ENCODE peak calls at places on chromosomes 1 and 21, in ten cellular contexts. One of them, this sample, is unnamed.
A peak's percentile ranks its signal among the peaks of the same experiment; 100 is the strongest.

GRCh38 chr21:14755086-14755485 is 209.0 kb upstream of the SAMSN1 start:
- DNase-seq in right cardiac atrium: no peak
- DNase-seq in right atrium auricular region: no peak
- DNase-seq in Peyer's patch: no peak
- DNase-seq in foreskin fibroblast: no peak
- DNase-seq in astrocyte: no peak
- DNase-seq in AG10803: no peak
- DNase-seq in cardiac fibroblast: no peak
- DNase-seq in GM23338: no peak
- DNase-seq in heart left ventricle: no peak
- DNase-seq in this sample: no peak

GRCh38 chr1:103516693-103517092 is 8.8 kb upstream of the RNPC3 start:
- DNase-seq in right cardiac atrium: no peak
- DNase-seq in right atrium auricular region: no peak
- DNase-seq in Peyer's patch: no peak
- DNase-seq in foreskin fibroblast: peak; percentile 24
- DNase-seq in astrocyte: peak; percentile 80
- DNase-seq in AG10803: peak; percentile 2
- DNase-seq in cardiac fibroblast: no peak
- DNase-seq in GM23338: no peak
- DNase-seq in heart left ventricle: no peak
- DNase-seq in this sample: no peak

GRCh38 chr1:215777370-215777925 is 210.3 kb downstream of the KCTD3 start:
- DNase-seq in right cardiac atrium: no peak
- DNase-seq in right atrium auricular region: no peak
- DNase-seq in Peyer's patch: no peak
- DNase-seq in foreskin fibroblast: peak; percentile 30
- DNase-seq in astrocyte: no peak
- DNase-seq in AG10803: peak; percentile 57
- DNase-seq in cardiac fibroblast: peak; percentile 2
- DNase-seq in GM23338: no peak
- DNase-seq in heart left ventricle: no peak
- DNase-seq in this sample: peak; percentile 12

GRCh38 chr1:71488555-71489252 is 407.9 kb upstream of the ZRANB2 start:
- DNase-seq in right cardiac atrium: no peak
- DNase-seq in right atrium auricular region: no peak
- DNase-seq in Peyer's patch: no peak
- DNase-seq in foreskin fibroblast: no peak
- DNase-seq in astrocyte: no peak
- DNase-seq in AG10803: no peak
- DNase-seq in cardiac fibroblast: no peak
- DNase-seq in GM23338: no peak
- DNase-seq in heart left ventricle: no peak
- DNase-seq in this sample: no peak

GRCh38 chr1:101587749-101588148 is 350.9 kb downstream of the S1PR1 start:
- DNase-seq in right cardiac atrium: peak; percentile 78
- DNase-seq in right atrium auricular region: peak; percentile 58
- DNase-seq in Peyer's patch: peak; percentile 61
- DNase-seq in foreskin fibroblast: no peak
- DNase-seq in astrocyte: peak; percentile 60
- DNase-seq in AG10803: no peak
- DNase-seq in cardiac fibroblast: peak; percentile 26
- DNase-seq in GM23338: no peak
- DNase-seq in heart left ventricle: peak; percentile 71
- DNase-seq in this sample: peak; percentile 18

GRCh38 chr1:46110521-46110920 is 21.9 kb downstream of the PIK3R3 start:
- DNase-seq in right cardiac atrium: no peak
- DNase-seq in right atrium auricular region: no peak
- DNase-seq in Peyer's patch: no peak
- DNase-seq in foreskin fibroblast: no peak
- DNase-seq in astrocyte: no peak
- DNase-seq in AG10803: no peak
- DNase-seq in cardiac fibroblast: no peak
- DNase-seq in GM23338: no peak
- DNase-seq in heart left ventricle: no peak
- DNase-seq in this sample: no peak

GRCh38 chr21:45488839-45489479 is 53.3 kb downstream of the SLC19A1 start:
- DNase-seq in right cardiac atrium: no peak
- DNase-seq in right atrium auricular region: no peak
- DNase-seq in Peyer's patch: no peak
- DNase-seq in foreskin fibroblast: no peak
- DNase-seq in astrocyte: no peak
- DNase-seq in AG10803: no peak
- DNase-seq in cardiac fibroblast: no peak
- DNase-seq in GM23338: peak; percentile 66
- DNase-seq in heart left ventricle: no peak
- DNase-seq in this sample: no peak

GRCh38 chr1:86018311-86018923 is 138.2 kb downstream of the COL24A1 start:
- DNase-seq in right cardiac atrium: no peak
- DNase-seq in right atrium auricular region: no peak
- DNase-seq in Peyer's patch: no peak
- DNase-seq in foreskin fibroblast: peak; percentile 61
- DNase-seq in astrocyte: no peak
- DNase-seq in AG10803: peak; percentile 23
- DNase-seq in cardiac fibroblast: peak; percentile 45
- DNase-seq in GM23338: peak; percentile 68
- DNase-seq in heart left ventricle: no peak
- DNase-seq in this sample: no peak

GRCh38 chr1:143611159-143611558 is 360.6 kb downstream of the FAM72C start:
- DNase-seq in right cardiac atrium: no peak
- DNase-seq in right atrium auricular region: no peak
- DNase-seq in Peyer's patch: no peak
- DNase-seq in foreskin fibroblast: no peak
- DNase-seq in astrocyte: no peak
- DNase-seq in AG10803: no peak
- DNase-seq in cardiac fibroblast: peak; percentile 1
- DNase-seq in GM23338: peak; percentile 13
- DNase-seq in heart left ventricle: no peak
- DNase-seq in this sample: no peak

GRCh38 chr21:36630485-36631206 is 68.3 kb upstream of the SIM2 start:
- DNase-seq in right cardiac atrium: no peak
- DNase-seq in right atrium auricular region: no peak
- DNase-seq in Peyer's patch: peak; percentile 64
- DNase-seq in foreskin fibroblast: peak; percentile 68
- DNase-seq in astrocyte: no peak
- DNase-seq in AG10803: peak; percentile 32
- DNase-seq in cardiac fibroblast: peak; percentile 53
- DNase-seq in GM23338: peak; percentile 94
- DNase-seq in heart left ventricle: peak; percentile 75
- DNase-seq in this sample: peak; percentile 47

GRCh38 chr1:239997515-239998311 is 94.0 kb upstream of the FMN2 start:
- DNase-seq in right cardiac atrium: peak; percentile 57
- DNase-seq in right atrium auricular region: no peak
- DNase-seq in Peyer's patch: no peak
- DNase-seq in foreskin fibroblast: peak; percentile 60
- DNase-seq in astrocyte: no peak
- DNase-seq in AG10803: no peak
- DNase-seq in cardiac fibroblast: no peak
- DNase-seq in GM23338: peak; percentile 83
- DNase-seq in heart left ventricle: no peak
- DNase-seq in this sample: no peak

GRCh38 chr1:31505884-31506497 is 70.3 kb upstream of the TINAGL1 start:
- DNase-seq in right cardiac atrium: no peak
- DNase-seq in right atrium auricular region: peak; percentile 56
- DNase-seq in Peyer's patch: no peak
- DNase-seq in foreskin fibroblast: peak; percentile 78
- DNase-seq in astrocyte: peak; percentile 87
- DNase-seq in AG10803: peak; percentile 87
- DNase-seq in cardiac fibroblast: peak; percentile 47
- DNase-seq in GM23338: no peak
- DNase-seq in heart left ventricle: no peak
- DNase-seq in this sample: peak; percentile 61

GRCh38 chr21:45012661-45013270 is 61.6 kb upstream of the ADARB1 start:
- DNase-seq in right cardiac atrium: peak; percentile 49
- DNase-seq in right atrium auricular region: no peak
- DNase-seq in Peyer's patch: peak; percentile 44
- DNase-seq in foreskin fibroblast: no peak
- DNase-seq in astrocyte: no peak
- DNase-seq in AG10803: no peak
- DNase-seq in cardiac fibroblast: no peak
- DNase-seq in GM23338: peak; percentile 71
- DNase-seq in heart left ventricle: peak; percentile 54
- DNase-seq in this sample: no peak

GRCh38 chr1:32742132-32742947 is 39.8 kb upstream of the SYNC start:
- DNase-seq in right cardiac atrium: peak; percentile 59
- DNase-seq in right atrium auricular region: no peak
- DNase-seq in Peyer's patch: peak; percentile 77
- DNase-seq in foreskin fibroblast: no peak
- DNase-seq in astrocyte: no peak
- DNase-seq in AG10803: no peak
- DNase-seq in cardiac fibroblast: no peak
- DNase-seq in GM23338: peak; percentile 72
- DNase-seq in heart left ventricle: no peak
- DNase-seq in this sample: no peak

GRCh38 chr1:32744063-32744410 is 41.5 kb upstream of the SYNC start:
- DNase-seq in right cardiac atrium: no peak
- DNase-seq in right atrium auricular region: no peak
- DNase-seq in Peyer's patch: no peak
- DNase-seq in foreskin fibroblast: no peak
- DNase-seq in astrocyte: no peak
- DNase-seq in AG10803: no peak
- DNase-seq in cardiac fibroblast: no peak
- DNase-seq in GM23338: no peak
- DNase-seq in heart left ventricle: no peak
- DNase-seq in this sample: no peak

GRCh38 chr1:32743380-32744062 is 41.0 kb upstream of the SYNC start:
- DNase-seq in right cardiac atrium: no peak
- DNase-seq in right atrium auricular region: no peak
- DNase-seq in Peyer's patch: no peak
- DNase-seq in foreskin fibroblast: peak; percentile 42
- DNase-seq in astrocyte: peak; percentile 10
- DNase-seq in AG10803: no peak
- DNase-seq in cardiac fibroblast: no peak
- DNase-seq in GM23338: no peak
- DNase-seq in heart left ventricle: no peak
- DNase-seq in this sample: no peak

GRCh38 chr1:32741417-32742131 is 39.0 kb upstream of the SYNC start:
- DNase-seq in right cardiac atrium: peak; percentile 65
- DNase-seq in right atrium auricular region: no peak
- DNase-seq in Peyer's patch: peak; percentile 81
- DNase-seq in foreskin fibroblast: peak; percentile 47
- DNase-seq in astrocyte: no peak
- DNase-seq in AG10803: no peak
- DNase-seq in cardiac fibroblast: no peak
- DNase-seq in GM23338: peak; percentile 52
- DNase-seq in heart left ventricle: no peak
- DNase-seq in this sample: no peak

GRCh38 chr1:32742956-32743355 is 40.4 kb upstream of the SYNC start:
- DNase-seq in right cardiac atrium: no peak
- DNase-seq in right atrium auricular region: no peak
- DNase-seq in Peyer's patch: peak; percentile 78
- DNase-seq in foreskin fibroblast: no peak
- DNase-seq in astrocyte: no peak
- DNase-seq in AG10803: no peak
- DNase-seq in cardiac fibroblast: no peak
- DNase-seq in GM23338: no peak
- DNase-seq in heart left ventricle: no peak
- DNase-seq in this sample: no peak
- H3K4me3 ChIP-seq in right cardiac atrium: no peak overlapping the region
- H3K4me3 ChIP-seq in right atrium auricular region: peak overlapping the region; percentile 60
- H3K4me3 ChIP-seq in Peyer's patch: no peak overlapping the region
- H3K4me3 ChIP-seq in foreskin fibroblast: peak overlapping the region; percentile 72
- H3K4me3 ChIP-seq in astrocyte: no peak overlapping the region
- H3K4me3 ChIP-seq in AG10803: peak overlapping the region; percentile 71
- H3K4me3 ChIP-seq in cardiac fibroblast: no peak overlapping the region
- H3K4me3 ChIP-seq in GM23338: peak overlapping the region; percentile 81
- H3K4me3 ChIP-seq in heart left ventricle: peak overlapping the region; percentile 86
- H3K4me3 ChIP-seq in this sample: no peak overlapping the region

DNA sequence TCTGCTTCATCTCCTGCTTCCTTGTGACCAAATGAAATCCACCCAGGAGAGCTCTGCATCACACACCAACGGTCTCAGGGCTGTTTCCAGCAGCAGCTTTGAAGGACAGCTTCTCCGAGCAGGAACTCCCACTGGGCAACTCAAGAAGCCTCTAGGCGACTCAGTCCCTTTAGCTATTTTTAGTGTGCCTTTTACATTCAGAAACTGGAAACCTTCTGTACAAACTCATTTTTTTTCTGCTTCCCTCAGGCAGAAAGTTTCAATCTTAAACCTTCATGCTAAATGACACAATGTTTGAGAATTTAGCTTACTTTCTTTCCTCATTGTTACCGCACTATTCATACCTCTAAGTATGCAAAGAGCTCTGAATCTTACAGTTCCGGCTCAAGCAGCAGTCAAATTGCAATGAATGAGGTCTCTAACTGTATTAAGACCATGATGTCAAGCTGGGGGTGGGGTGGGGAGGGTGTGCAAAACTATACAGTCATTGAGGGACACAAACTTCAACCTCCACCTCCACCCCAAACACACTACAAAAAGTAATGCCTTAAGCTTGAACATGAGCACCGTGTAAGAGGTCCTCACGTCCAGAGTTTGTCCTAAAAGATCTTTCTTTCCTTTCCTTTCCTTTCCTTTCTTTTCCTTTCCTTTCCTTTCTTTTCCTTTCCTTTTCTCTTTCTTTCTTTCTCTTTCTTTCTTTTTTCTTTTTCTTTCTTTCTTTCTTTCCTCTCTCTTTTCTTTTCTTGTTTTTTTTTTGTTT is 16.4 kb upstream of the TARBP1 start:
- DNase-seq in right cardiac atrium: no peak
- DNase-seq in right atrium auricular region: no peak
- DNase-seq in Peyer's patch: no peak
- DNase-seq in foreskin fibroblast: peak; percentile 88
- DNase-seq in astrocyte: peak; percentile 97
- DNase-seq in AG10803: peak; percentile 90
- DNase-seq in cardiac fibroblast: peak; percentile 73
- DNase-seq in GM23338: no peak
- DNase-seq in heart left ventricle: no peak
- DNase-seq in this sample: peak; percentile 57
- H3K4me3 ChIP-seq in right cardiac atrium: no peak overlapping the region
- H3K4me3 ChIP-seq in right atrium auricular region: no peak overlapping the region
- H3K4me3 ChIP-seq in Peyer's patch: no peak overlapping the region
- H3K4me3 ChIP-seq in foreskin fibroblast: no peak overlapping the region
- H3K4me3 ChIP-seq in astrocyte: peak overlapping the region; percentile 37
- H3K4me3 ChIP-seq in AG10803: peak overlapping the region; percentile 46
- H3K4me3 ChIP-seq in cardiac fibroblast: no peak overlapping the region
- H3K4me3 ChIP-seq in GM23338: no peak overlapping the region
- H3K4me3 ChIP-seq in heart left ventricle: no peak overlapping the region
- H3K4me3 ChIP-seq in this sample: peak overlapping the region; percentile 20

DNA sequence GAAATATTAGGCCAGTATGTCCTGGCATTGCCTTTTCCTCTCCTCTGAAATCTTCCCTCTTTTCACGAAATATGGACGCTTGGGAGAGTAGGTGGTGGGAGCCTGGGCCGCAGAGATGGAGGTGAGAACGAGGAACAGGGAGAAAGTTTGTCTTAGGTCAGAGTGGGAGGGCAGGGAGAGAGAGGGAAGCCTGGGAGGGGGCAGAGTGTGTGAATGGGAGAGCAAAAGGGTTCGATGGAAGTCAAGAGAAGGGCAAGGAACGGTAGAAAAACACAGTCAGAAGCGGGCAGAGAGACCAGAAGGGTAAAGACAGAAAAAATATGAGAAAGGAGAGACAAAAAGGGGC is 1.2 kb downstream of the TRABD2B start:
- DNase-seq in right cardiac atrium: no peak
- DNase-seq in right atrium auricular region: no peak
- DNase-seq in Peyer's patch: no peak
- DNase-seq in foreskin fibroblast: no peak
- DNase-seq in astrocyte: no peak
- DNase-seq in AG10803: no peak
- DNase-seq in cardiac fibroblast: no peak
- DNase-seq in GM23338: no peak
- DNase-seq in heart left ventricle: no peak
- DNase-seq in this sample: no peak
- H3K4me3 ChIP-seq in right cardiac atrium: peak overlapping the region; percentile 89
- H3K4me3 ChIP-seq in right atrium auricular region: peak overlapping the region; percentile 71
- H3K4me3 ChIP-seq in Peyer's patch: no peak overlapping the region
- H3K4me3 ChIP-seq in foreskin fibroblast: peak overlapping the region; percentile 26
- H3K4me3 ChIP-seq in astrocyte: no peak overlapping the region
- H3K4me3 ChIP-seq in AG10803: peak overlapping the region; percentile 36
- H3K4me3 ChIP-seq in cardiac fibroblast: no peak overlapping the region
- H3K4me3 ChIP-seq in GM23338: peak overlapping the region; percentile 85
- H3K4me3 ChIP-seq in heart left ventricle: peak overlapping the region; percentile 60
- H3K4me3 ChIP-seq in this sample: peak overlapping the region; percentile 52

GRCh38 chr21:31161157-31161556 is 122.9 kb upstream of the KRTAP19-8 start:
- DNase-seq in right cardiac atrium: no peak
- DNase-seq in right atrium auricular region: no peak
- DNase-seq in Peyer's patch: no peak
- DNase-seq in foreskin fibroblast: peak; percentile 74
- DNase-seq in astrocyte: peak; percentile 77
- DNase-seq in AG10803: peak; percentile 55
- DNase-seq in cardiac fibroblast: no peak
- DNase-seq in GM23338: peak; percentile 52
- DNase-seq in heart left ventricle: no peak
- DNase-seq in this sample: no peak
- H3K4me3 ChIP-seq in right cardiac atrium: no peak overlapping the region
- H3K4me3 ChIP-seq in right atrium auricular region: no peak overlapping the region
- H3K4me3 ChIP-seq in Peyer's patch: no peak overlapping the region
- H3K4me3 ChIP-seq in foreskin fibroblast: no peak overlapping the region
- H3K4me3 ChIP-seq in astrocyte: peak overlapping the region; percentile 57
- H3K4me3 ChIP-seq in AG10803: no peak overlapping the region
- H3K4me3 ChIP-seq in cardiac fibroblast: no peak overlapping the region
- H3K4me3 ChIP-seq in GM23338: peak overlapping the region; percentile 49
- H3K4me3 ChIP-seq in heart left ventricle: no peak overlapping the region
- H3K4me3 ChIP-seq in this sample: no peak overlapping the region